ENCODE peak calls at places on chromosomes 16 and 17, in five cellular contexts. F is T-cell, I is nucleus accumbens, G is amniotic stem cell, O is H9. J is an unnamed sample.

GRCh38 chr16:70478912-70479341 is 24.5 kb downstream of the FCSK start:
- DNase-seq in F (no peak), G (no peak), I (no peak), O (peak; percentile 54), J (peak; percentile 66)

GRCh38 chr16:11005611-11005975 is 61.2 kb downstream of the CLEC16A start:
- DNase-seq in G (no peak), O (no peak), I (no peak), F (no peak), J (no peak)

GRCh38 chr17:43010667-43011308 is 4.2 kb downstream of the IFI35 start:
- DNase-seq in G (no peak), I (no peak), F (no peak), O (no peak), J (no peak)

GRCh38 chr17:49779730-49780220 is 8.7 kb upstream of the KAT7 start:
- DNase-seq in F (no peak), I (no peak), G (peak; percentile 40), O (no peak), J (no peak)

GRCh38 chr17:44979426-44980273 is 11.5 kb upstream of the C1QL1 start:
- DNase-seq in F (no peak), I (no peak), O (no peak), G (no peak), J (peak; percentile 38)

GRCh38 chr16:14559809-14560227 is 70.2 kb downstream of the PARN start:
- DNase-seq in I (no peak), F (no peak), O (no peak), G (no peak), J (peak; percentile 34)

GRCh38 chr17:48228720-48229119 is 121.2 kb downstream of the SNX11 start:
- DNase-seq in I (no peak), O (peak; percentile 82), G (no peak), F (no peak), J (no peak)

GRCh38 chr17:73705594-73705993 is 61.3 kb upstream of the SDK2 start:
- DNase-seq in O (no peak), G (no peak), I (no peak), F (no peak), J (peak; percentile 42)

GRCh38 chr17:17141860-17142552 is 64.1 kb downstream of the PLD6 start:
- DNase-seq in I (peak; percentile 78), G (no peak), F (peak; percentile 57), O (peak; percentile 80), J (peak; percentile 71)

GRCh38 chr17:43546317-43547188 is at the start of gene ETV4:
- DNase-seq in G (peak; percentile 88), I (peak; percentile 92), O (peak; percentile 99), F (peak; percentile 89), J (peak; percentile 93)

GRCh38 chr17:11492511-11492910 is 105.8 kb upstream of the DNAH9 start:
- DNase-seq in F (no peak), G (no peak), O (no peak), I (no peak), J (no peak)

GRCh38 chr17:82277851-82278250 is 4.4 kb upstream of the CSNK1D start:
- DNase-seq in G (no peak), I (no peak), F (no peak), O (no peak), J (no peak)

GRCh38 chr17:67366193-67367157 is at the start of gene PSMD12:
- DNase-seq in G (peak; percentile 81), F (peak; percentile 92), I (peak; percentile 94), O (peak; percentile 95), J (peak; percentile 98)

GRCh38 chr17:19508327-19508867 is 25.3 kb upstream of the SLC47A1 start:
- DNase-seq in O (peak; percentile 69), G (no peak), F (peak; percentile 67), I (peak; percentile 50), J (no peak)

GRCh38 chr16:26050489-26050888 is 358.7 kb downstream of the HS3ST4 start:
- DNase-seq in F (no peak), I (no peak), O (no peak), G (no peak), J (no peak)

GRCh38 chr16:84391151-84391873 is 23.0 kb downstream of the ATP2C2 start:
- DNase-seq in I (peak; percentile 64), O (no peak), F (no peak), G (no peak), J (no peak)

GRCh38 chr16:8959921-8960787 is 3.6 kb downstream of the USP7 start:
- DNase-seq in G (no peak), I (no peak), F (peak; percentile 20), O (no peak), J (no peak)

GRCh38 chr17:351875-352420 is 659 bp downstream of the RPH3AL start:
- DNase-seq in O (no peak), I (no peak), G (no peak), F (no peak), J (no peak)

GRCh38 chr17:78409191-78409621 is 30.8 kb downstream of the PGS1 start:
- DNase-seq in O (no peak), F (no peak), G (no peak), I (no peak), J (no peak)

GRCh38 chr17:44829558-44830358 is at the start of gene GJC1:
- DNase-seq in F (peak; percentile 12), O (peak; percentile 58), I (no peak), G (no peak), J (no peak)

GRCh38 chr17:73533127-73533526 is 111.1 kb downstream of the SDK2 start:
- DNase-seq in G (no peak), I (peak; percentile 62), O (no peak), F (no peak), J (peak; percentile 84)

GRCh38 chr17:2701161-2701995 is 10.2 kb downstream of the CLUH start:
- DNase-seq in I (no peak), O (peak; percentile 32), F (no peak), G (no peak), J (no peak)

GRCh38 chr17:20008242-20009051 is 712 bp upstream of the SPECC1 start:
- DNase-seq in F (peak; percentile 3), G (no peak), O (peak; percentile 79), I (peak; percentile 30), J (peak; percentile 20)

GRCh38 chr17:57391076-57391825 is 134.9 kb downstream of the MSI2 start:
- DNase-seq in G (no peak), F (no peak), I (no peak), O (no peak), J (no peak)

GRCh38 chr17:31211352-31212012 is 85.6 kb downstream of the OMG start:
- DNase-seq in F (no peak), O (no peak), G (no peak), I (no peak), J (no peak)

GRCh38 chr17:19378416-19379293 is at the start of gene MAPK7:
- DNase-seq in G (no peak), I (no peak), F (no peak), O (no peak), J (peak; percentile 73)

GRCh38 chr16:75238132-75238852 is 13.1 kb downstream of the BCAR1 start:
- DNase-seq in F (no peak), I (peak; percentile 84), G (peak; percentile 59), O (peak; percentile 27), J (peak; percentile 79)

GRCh38 chr17:42830971-42831370 is 2.2 kb upstream of the PSME3 start:
- DNase-seq in F (no peak), O (no peak), I (no peak), G (no peak), J (no peak)

GRCh38 chr16:17433577-17433960 is 37.2 kb downstream of the XYLT1 start:
- DNase-seq in F (no peak), O (no peak), G (no peak), I (no peak), J (no peak)

GRCh38 chr17:7842380-7842949 is 8.4 kb downstream of the KDM6B start:
- DNase-seq in G (peak; percentile 85), I (peak; percentile 58), F (peak; percentile 98), O (no peak), J (peak; percentile 89)

GRCh38 chr16:17364319-17365210 is 106.2 kb downstream of the XYLT1 start:
- DNase-seq in G (peak; percentile 60), I (no peak), O (no peak), F (peak; percentile 81), J (no peak)

GRCh38 chr17:61710546-61710945 is 119.5 kb upstream of the NACA2 start:
- DNase-seq in G (no peak), I (no peak), O (no peak), F (no peak), J (no peak)

GRCh38 chr16:30010817-30011504 is at the start of gene DOC2A:
- DNase-seq in G (no peak), F (peak; percentile 44), O (peak; percentile 59), I (peak; percentile 15), J (peak; percentile 88)

GRCh38 chr17:80478487-80479245 is 2.3 kb upstream of the NPTX1 start:
- DNase-seq in F (no peak), G (no peak), O (no peak), I (no peak), J (no peak)

GRCh38 chr17:774320-774584 is 7.8 kb downstream of the GLOD4 start:
- DNase-seq in I (no peak), G (no peak), O (no peak), F (no peak), J (no peak)

GRCh38 chr16:55824473-55824872 is 8.4 kb downstream of the CES1 start:
- DNase-seq in F (no peak), I (no peak), O (no peak), G (no peak), J (no peak)

GRCh38 chr17:41464682-41465081 is 2.5 kb downstream of the KRT32 start:
- DNase-seq in F (no peak), G (peak; percentile 80), I (peak; percentile 37), O (no peak), J (peak; percentile 52)